ENCODE peak calls at places on chromosomes 11 and 22, in ten cellular contexts. V is NCI-H1105; J is head of caudate nucleus; R is stimulated activated naive CD8-positive, alpha-beta T cell treated with anti-CD3 and anti-CD28 coated beads, Interleukin-15, amount 100 ng/mL, for 72 hours; Z is hepatic stellate cell; A is HS-27A; C is mammary epithelial cell; E is mucosa of descending colon; O is upper lobe of right lung; I is iPS DF 19.7. L is an unnamed sample.

GRCh38 chr22:49884503-49885260 is 31.0 kb downstream of the ZBED4 start:
- DNase-seq in Z (no peak), C (no peak), E (no peak), A (no peak), I (no peak), V (no peak), J (no peak), R (no peak), O (peak), L (no peak)

GRCh38 chr11:56331861-56332491 is 13.9 kb upstream of the OR8K1 start:
- DNase-seq in J (no peak), E (no peak), O (no peak), C (no peak), R (no peak), A (no peak), Z (no peak), I (no peak), V (no peak), L (no peak)

GRCh38 chr22:46033256-46034200 is 56.6 kb upstream of the WNT7B start:
- DNase-seq in C (no peak), J (no peak), E (no peak), I (no peak), O (no peak), Z (no peak), R (no peak), V (no peak), A (no peak), L (peak)

GRCh38 chr22:38080847-38081635 is 2.9 kb downstream of the SLC16A8 start:
- DNase-seq in V (peak), J (peak), I (no peak), Z (peak), O (no peak), C (no peak), R (no peak), A (no peak), E (peak), L (peak)

GRCh38 chr11:117750357-117750756 is 46.7 kb downstream of the DSCAML1 start:
- DNase-seq in E (peak), J (no peak), V (no peak), A (no peak), Z (no peak), C (no peak), R (no peak), I (no peak), O (no peak), L (no peak)

GRCh38 chr11:2266586-2267305 is 3.6 kb downstream of the ASCL2 start:
- DNase-seq in V (no peak), A (no peak), J (no peak), I (no peak), Z (no peak), E (no peak), C (no peak), O (no peak), R (no peak), L (no peak)

GRCh38 chr22:19972652-19973550 is 31.3 kb upstream of the TXNRD2 start:
- DNase-seq in V (no peak), C (no peak), R (no peak), I (no peak), J (no peak), Z (no peak), A (no peak), O (no peak), E (no peak), L (no peak)

GRCh38 chr11:118528511-118528910 is 1.2 kb downstream of the TTC36 start:
- DNase-seq in A (no peak), Z (no peak), I (no peak), O (no peak), V (no peak), C (no peak), R (no peak), J (no peak), E (no peak), L (no peak)

GRCh38 chr22:36252754-36253522 is at the start of gene APOL1:
- DNase-seq in R (peak), I (no peak), C (no peak), J (no peak), E (peak), A (no peak), V (no peak), O (peak), Z (peak), L (no peak)

GRCh38 chr11:75913984-75914383 is 99.0 kb downstream of the UVRAG start:
- DNase-seq in O (no peak), V (no peak), R (no peak), Z (no peak), A (no peak), I (no peak), J (no peak), E (no peak), C (no peak), L (no peak)

GRCh38 chr11:72208281-72208680 is 8.3 kb upstream of the FOLR2 start:
- DNase-seq in C (no peak), R (no peak), A (no peak), V (no peak), E (no peak), Z (no peak), I (no peak), J (no peak), O (no peak), L (no peak)

GRCh38 chr11:71120346-71120963 is 131.9 kb downstream of the SHANK2 start:
- DNase-seq in R (no peak), Z (no peak), E (peak), I (peak), A (no peak), O (no peak), C (peak), J (no peak), V (peak), L (peak)

GRCh38 chr11:3826721-3827120 is 14.0 kb downstream of the RHOG start:
- DNase-seq in R (no peak), V (no peak), E (no peak), O (no peak), I (no peak), Z (no peak), J (peak), A (no peak), C (no peak), L (no peak)

GRCh38 chr22:28019360-28019759 is 100.3 kb upstream of the PITPNB start:
- DNase-seq in R (peak), A (no peak), J (peak), I (no peak), O (peak), E (no peak), Z (no peak), V (no peak), C (peak), L (no peak)

GRCh38 chr11:77215106-77215505 is 86.4 kb downstream of the GDPD4 start:
- DNase-seq in I (no peak), E (no peak), C (no peak), R (no peak), Z (no peak), V (no peak), O (no peak), A (no peak), J (no peak), L (no peak)

GRCh38 chr11:35814026-35814425 is 129.8 kb upstream of the LDLRAD3 start:
- DNase-seq in Z (no peak), O (no peak), R (no peak), A (no peak), E (no peak), V (no peak), C (peak), I (no peak), J (no peak), L (no peak)

GRCh38 chr22:42320463-42321416 is 50.3 kb upstream of the TCF20 start:
- DNase-seq in A (no peak), C (no peak), I (no peak), J (no peak), R (no peak), O (no peak), E (peak), V (no peak), Z (no peak), L (no peak)

GRCh38 chr22:39520874-39521857 is 804 bp downstream of the ATF4 start:
- DNase-seq in I (no peak), A (no peak), J (peak), C (peak), V (peak), Z (peak), E (peak), O (peak), R (peak), L (peak)

GRCh38 chr11:36471577-36471976 is 38.5 kb downstream of the TRAF6 start:
- DNase-seq in J (no peak), E (no peak), O (no peak), R (no peak), V (peak), A (no peak), I (no peak), C (peak), Z (no peak), L (no peak)

GRCh38 chr11:27119396-27119795 is 78.8 kb downstream of the BBOX1 start:
- DNase-seq in R (no peak), J (no peak), C (no peak), O (no peak), E (no peak), Z (no peak), I (no peak), A (no peak), V (no peak), L (no peak)

GRCh38 chr11:94175545-94175944 is 46.9 kb downstream of the PANX1 start:
- DNase-seq in E (no peak), V (no peak), I (no peak), C (peak), J (no peak), O (no peak), R (no peak), Z (peak), A (no peak), L (no peak)

GRCh38 chr11:44750440-44751005 is 23.8 kb downstream of the TSPAN18 start:
- DNase-seq in R (no peak), J (peak), Z (no peak), E (no peak), I (no peak), O (no peak), C (no peak), A (no peak), V (no peak), L (peak)

GRCh38 chr11:10580625-10581024 is 12.2 kb upstream of the LYVE1 start:
- DNase-seq in Z (no peak), J (no peak), E (no peak), V (no peak), O (no peak), C (no peak), A (no peak), R (no peak), I (no peak), L (no peak)

GRCh38 chr11:86047275-86047991 is 21.5 kb downstream of the PICALM start:
- DNase-seq in E (no peak), C (peak), A (no peak), Z (no peak), O (no peak), I (no peak), J (no peak), R (peak), V (no peak), L (no peak)

GRCh38 chr11:2383823-2384722 is 7.0 kb downstream of the CD81 start:
- DNase-seq in A (no peak), O (no peak), C (no peak), V (no peak), E (peak), I (no peak), J (no peak), R (no peak), Z (no peak), L (no peak)

GRCh38 chr11:70675697-70676374 is 277.5 kb downstream of the CTTN start:
- DNase-seq in C (no peak), E (peak), A (peak), R (no peak), Z (peak), I (no peak), J (no peak), O (no peak), V (peak), L (no peak)

L was measured in endodermal cell.